ENCODE peak calls at places on chromosomes 2 and 18, in four cellular contexts. P is AG09309, Y is type B pancreatic cell, F is fibroblast of lung. M is an unnamed sample.

GRCh38 chr2:233387667-233388528 is 33.6 kb downstream of the DGKD start:
- DNase-seq in P (peak), Y (no peak), F (peak), M (peak)

GRCh38 chr2:216082388-216082733 is 642 bp downstream of the TMEM169 start:
- DNase-seq in P (no peak), Y (no peak), F (no peak), M (no peak)

GRCh38 chr18:59468821-59469220 is 109.8 kb upstream of the LMAN1 start:
- DNase-seq in P (no peak), Y (no peak), F (no peak), M (no peak)

GRCh38 chr2:69645026-69645425 is 1.5 kb upstream of the AAK1 start:
- DNase-seq in P (no peak), Y (no peak), F (no peak), M (no peak)

GRCh38 chr18:2471523-2471922 is 99.8 kb downstream of the METTL4 start:
- DNase-seq in P (no peak), Y (no peak), F (no peak), M (no peak)

GRCh38 chr2:158723921-158724802 is 71.0 kb upstream of the DAPL1 start:
- DNase-seq in P (no peak), Y (no peak), F (no peak), M (no peak)

GRCh38 chr2:27807476-27807875 is 36.0 kb downstream of the MRPL33 start:
- DNase-seq in P (no peak), Y (no peak), F (peak), M (no peak)

GRCh38 chr2:233449921-233450853 is 95.9 kb downstream of the DGKD start:
- DNase-seq in P (no peak), Y (no peak), F (no peak), M (no peak)

GRCh38 chr2:66252002-66252545 is 182.9 kb upstream of the MEIS1 start:
- DNase-seq in P (no peak), Y (no peak), F (no peak), M (no peak)

GRCh38 chr2:30382995-30383394 is 64.1 kb upstream of the LCLAT1 start:
- DNase-seq in P (no peak), Y (no peak), F (no peak), M (no peak)

GRCh38 chr2:74849228-74849892 is 15.4 kb downstream of the HK2 start:
- DNase-seq in P (no peak), Y (no peak), F (no peak), M (no peak)

GRCh38 chr2:62539892-62540785 is 34.1 kb upstream of the TMEM17 start:
- DNase-seq in P (no peak), Y (no peak), F (no peak), M (no peak)

GRCh38 chr18:61602836-61603235 is 269.6 kb downstream of the CDH20 start:
- DNase-seq in P (no peak), Y (no peak), F (no peak), M (no peak)

GRCh38 chr2:234446404-234447076 is 50.3 kb downstream of the ARL4C start:
- DNase-seq in P (no peak), Y (no peak), F (no peak), M (no peak)

GRCh38 chr2:129730979-129731378 is 248.5 kb upstream of the RAB6C start:
- DNase-seq in P (no peak), Y (no peak), F (no peak), M (no peak)

GRCh38 chr2:107278672-107279071 is 392.7 kb upstream of the ST6GAL2 start:
- DNase-seq in P (no peak), Y (no peak), F (no peak), M (no peak)

GRCh38 chr18:62418258-62418657 is 93.1 kb downstream of the TNFRSF11A start:
- DNase-seq in P (no peak), Y (no peak), F (no peak), M (no peak)

GRCh38 chr2:202005272-202005887 is 28.3 kb upstream of the FZD7 start:
- DNase-seq in P (no peak), Y (no peak), F (no peak), M (no peak)

GRCh38 chr2:225995788-225996476 is 596.4 kb downstream of the NYAP2 start:
- DNase-seq in P (peak), Y (no peak), F (peak), M (no peak)

GRCh38 chr2:197869501-197870111 is 65.2 kb downstream of the PLCL1 start:
- DNase-seq in P (peak), Y (no peak), F (peak), M (no peak)

GRCh38 chr2:240225660-240226475 is 85.4 kb upstream of the OTOS start:
- DNase-seq in P (no peak), Y (no peak), F (no peak), M (no peak)

GRCh38 chr2:165018207-165018606 is 62.9 kb upstream of the SLC38A11 start:
- DNase-seq in P (no peak), Y (no peak), F (no peak), M (no peak)

GRCh38 chr2:54529935-54530334 is 73.8 kb downstream of the SPTBN1 start:
- DNase-seq in P (no peak), Y (no peak), F (no peak), M (no peak)

GRCh38 chr18:5710235-5710634 is 166.4 kb upstream of the EPB41L3 start:
- DNase-seq in P (no peak), Y (no peak), F (no peak), M (no peak)
- TF ChIP-seq CTCF in P (no peak), Y (no peak), F (no peak), M (no peak)

GRCh38 chr2:70901235-70902066 is 34.2 kb upstream of the ATP6V1B1 start:
- DNase-seq in P (no peak), Y (peak), F (peak), M (no peak)
- TF ChIP-seq CTCF in P (no peak), Y (no peak), F (no peak), M (no peak)

GRCh38 chr18:34258176-34258575 is 33.5 kb upstream of the NOL4 start:
- DNase-seq in P (no peak), Y (no peak), F (no peak), M (no peak)

DNA sequence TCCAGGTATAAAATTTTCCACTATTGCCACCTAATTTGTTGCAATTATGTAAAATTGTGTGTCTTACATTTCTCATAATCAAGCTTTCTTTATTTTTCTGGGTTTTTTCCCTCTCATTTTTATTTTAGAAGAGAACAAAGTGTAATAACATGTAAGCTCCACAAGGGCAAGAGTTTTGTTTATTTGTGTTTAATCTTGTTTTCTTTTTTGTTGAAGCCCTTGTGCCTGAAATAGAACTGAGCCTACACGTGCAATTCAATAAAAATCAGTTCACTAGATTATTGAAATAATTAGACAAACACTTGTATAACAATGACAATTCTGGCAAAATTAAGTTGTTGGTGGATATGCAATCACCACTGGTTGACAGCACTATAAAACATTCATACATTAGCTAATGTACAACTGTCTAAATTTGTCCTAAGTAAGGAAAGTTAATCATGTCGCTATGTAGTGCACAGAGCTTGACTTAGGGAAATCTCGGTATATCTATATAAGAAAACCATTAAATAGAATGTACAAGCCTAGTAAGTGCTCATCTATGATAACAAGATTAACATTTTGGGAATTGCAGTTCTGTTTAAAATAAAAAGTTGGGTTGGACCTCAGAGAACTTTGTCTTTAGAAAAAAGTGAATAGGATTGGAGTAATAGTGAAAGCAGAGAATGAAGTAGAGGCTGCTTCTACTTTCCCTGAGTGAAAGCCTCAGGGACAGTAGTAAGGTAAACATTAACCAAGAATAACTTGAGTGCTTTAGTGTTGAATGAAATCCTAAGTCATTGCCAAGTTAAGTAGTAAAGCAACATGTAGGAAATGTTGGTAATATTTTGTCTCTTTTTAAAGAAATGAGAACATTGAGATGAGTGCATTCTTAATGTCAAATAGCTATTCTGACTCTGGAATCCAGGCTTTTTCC is 37.4 kb upstream of the NOL4 start:
- DNase-seq in P (no peak), Y (no peak), F (no peak), M (no peak)
- TF ChIP-seq CTCF in P (no peak), Y (peak), F (no peak), M (no peak)

GRCh38 chr2:217367464-217367863 is 507.6 kb upstream of the TNP1 start:
- DNase-seq in P (no peak), Y (no peak), F (no peak), M (no peak)

GRCh38 chr2:217364224-217364623 is 504.4 kb upstream of the TNP1 start:
- DNase-seq in P (no peak), Y (no peak), F (no peak), M (no peak)

GRCh38 chr2:217366246-217366645 is 506.4 kb upstream of the TNP1 start:
- DNase-seq in P (no peak), Y (no peak), F (no peak), M (no peak)

GRCh38 chr2:217365656-217366055 is 505.8 kb upstream of the TNP1 start:
- DNase-seq in P (no peak), Y (no peak), F (no peak), M (no peak)

DNA sequence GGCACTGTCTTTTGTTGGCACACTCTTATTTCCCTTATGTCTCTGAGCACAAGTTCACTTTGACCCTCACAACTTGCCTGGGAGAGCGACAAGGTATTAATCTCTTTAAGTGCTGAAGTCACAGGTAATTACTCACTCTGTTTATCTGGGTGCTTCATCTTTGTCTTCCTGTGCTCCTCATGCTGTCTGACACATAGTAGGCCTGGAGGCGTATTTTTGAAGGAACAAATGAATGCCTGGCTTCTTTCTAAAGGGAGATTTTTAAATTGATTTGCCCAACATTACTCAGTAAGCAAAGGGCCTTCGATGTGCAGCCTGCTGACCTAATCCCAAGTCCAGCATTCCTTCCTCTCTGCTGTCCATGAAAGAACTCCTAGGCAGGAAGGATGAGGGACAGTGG is 507.1 kb upstream of the TNP1 start:
- DNase-seq in P (no peak), Y (no peak), F (no peak), M (no peak)
- TF ChIP-seq CTCF in P (no peak), Y (no peak), F (no peak), M (no peak)

DNA sequence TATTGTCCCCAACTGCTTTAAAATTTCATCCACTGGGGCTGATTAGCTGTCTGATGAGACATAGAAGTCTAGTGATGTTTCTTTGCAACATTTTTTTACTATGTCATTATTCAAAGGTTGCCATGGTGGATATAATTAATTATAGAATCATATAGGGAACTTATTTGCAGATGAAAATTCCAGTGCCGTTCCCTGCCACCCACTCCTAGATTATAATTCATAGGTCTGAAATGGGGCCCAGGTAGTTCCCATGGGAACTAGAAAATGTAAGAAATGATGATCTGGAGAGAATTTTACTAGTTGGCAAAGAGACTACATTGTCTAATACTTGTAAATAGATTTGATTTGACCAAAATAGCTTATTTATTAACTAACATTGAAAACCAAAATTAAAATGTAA is 1496.5 kb upstream of the NXPH2 start:
- DNase-seq in P (no peak), Y (no peak), F (no peak), M (no peak)
- TF ChIP-seq CTCF in P (no peak), Y (no peak), F (no peak), M (no peak)

GRCh38 chr2:117646872-117647271 is 167.6 kb upstream of the DDX18 start:
- DNase-seq in P (no peak), Y (no peak), F (no peak), M (no peak)
- TF ChIP-seq CTCF in P (no peak), Y (no peak), F (no peak), M (no peak)

DNA sequence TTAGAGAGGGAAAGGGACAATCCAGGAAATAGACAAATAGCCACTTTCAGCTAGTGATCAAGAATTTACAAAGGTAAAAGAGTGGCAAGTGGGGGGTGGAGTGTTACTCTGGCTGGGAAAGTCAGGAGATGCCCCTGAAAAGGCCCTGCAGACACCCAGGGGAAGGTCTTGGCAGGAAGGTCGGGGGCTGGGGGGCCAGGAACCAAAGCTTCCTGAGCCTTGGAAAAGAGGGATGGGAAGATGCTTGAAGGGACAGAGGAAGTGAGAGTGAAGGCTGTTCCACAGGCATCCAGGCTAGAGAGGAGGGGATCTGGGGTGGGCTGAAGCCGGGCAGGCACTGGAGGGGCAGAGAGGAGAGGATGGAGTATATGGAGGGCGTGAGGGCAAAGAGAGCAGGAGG is 3.9 kb upstream of the TMEM37 start:
- DNase-seq in P (no peak), Y (no peak), F (no peak), M (no peak)
- TF ChIP-seq CTCF in P (no peak), Y (no peak), F (no peak), M (no peak)

DNA sequence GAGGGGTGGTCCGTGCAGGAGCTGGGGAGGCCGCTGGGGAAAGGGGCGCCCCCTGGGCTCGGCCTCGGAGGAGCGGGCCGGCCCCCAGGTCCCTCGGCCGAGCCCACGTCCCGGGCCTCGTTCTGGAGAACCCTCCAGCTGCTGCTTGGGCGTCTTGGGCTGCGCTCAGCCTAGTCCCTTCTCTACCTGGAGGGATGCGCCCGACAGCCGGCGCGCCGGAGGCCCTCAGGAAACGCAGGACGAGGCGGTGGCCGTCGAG is 293 bp upstream of the D2HGDH start:
- DNase-seq in P (no peak), Y (no peak), F (no peak), M (no peak)
- TF ChIP-seq CTCF in P (no peak), Y (peak), F (peak), M (no peak)